ENCODE peak calls at places on chromosomes 4 and X, in seven cellular contexts. C is CD4-positive, alpha-beta memory T cell; T is CD8-positive, alpha-beta memory T cell; D is ovary; M is OCI-LY7; F is CD4-positive, CD25-positive, alpha-beta regulatory T cell; Q is upper lobe of right lung. X is an unnamed sample.

GRCh38 chrX:8204169-8204935 is 33.3 kb upstream of the VCX2 start:
- DNase-seq in Q (no peak), T (no peak), M (no peak), C (no peak), D (no peak), F (no peak), X (no peak)

GRCh38 chr4:72365016-72365415 is 204.0 kb downstream of the ADAMTS3 start:
- DNase-seq in C (no peak), T (no peak), Q (no peak), M (no peak), F (no peak), D (no peak), X (no peak)

GRCh38 chrX:27987862-27988646 is 6.8 kb upstream of the DCAF8L1 start:
- DNase-seq in M (no peak), Q (no peak), F (no peak), T (no peak), D (no peak), C (no peak), X (no peak)

GRCh38 chr4:67725132-67725531 is 24.2 kb upstream of the UBA6 start:
- DNase-seq in D (no peak), Q (no peak), M (no peak), C (no peak), F (no peak), T (no peak), X (no peak)

GRCh38 chr4:25769251-25769650 is 93.5 kb downstream of the SEL1L3 start:
- DNase-seq in Q (no peak), D (no peak), M (no peak), C (no peak), F (no peak), T (no peak), X (no peak)

GRCh38 chrX:150692296-150692695 is 900 bp upstream of the MTMR1 start:
- DNase-seq in D (no peak), M (peak; percentile 35), F (no peak), T (no peak), Q (no peak), C (no peak), X (no peak)

GRCh38 chr4:152586668-152587067 is 50.8 kb upstream of the FBXW7 start:
- DNase-seq in M (no peak), T (no peak), F (no peak), D (no peak), C (no peak), Q (no peak), X (no peak)

GRCh38 chr4:83850435-83850834 is 314.5 kb downstream of the GPAT3 start:
- DNase-seq in F (no peak), D (no peak), T (no peak), C (no peak), Q (no peak), M (no peak), X (no peak)

GRCh38 chr4:154491341-154491679 is 289 bp downstream of the DCHS2 start:
- DNase-seq in T (no peak), D (no peak), Q (no peak), C (no peak), M (no peak), F (no peak), X (no peak)

GRCh38 chrX:111445485-111445884 is 33.5 kb upstream of the DCX start:
- DNase-seq in F (no peak), D (no peak), T (no peak), Q (no peak), C (peak; percentile 27), M (peak; percentile 40), X (no peak)

GRCh38 chr4:10456270-10457254 is 664 bp downstream of the ZNF518B start:
- DNase-seq in D (peak; percentile 34), T (peak; percentile 43), F (peak; percentile 40), M (peak; percentile 70), C (peak; percentile 57), Q (peak; percentile 77), X (peak; percentile 31)

GRCh38 chr4:15805583-15806517 is 27.7 kb downstream of the CD38 start:
- DNase-seq in D (no peak), C (peak; percentile 47), T (no peak), F (no peak), Q (no peak), M (peak; percentile 81), X (no peak)

GRCh38 chr4:143768007-143768591 is 67.6 kb upstream of the FREM3 start:
- DNase-seq in D (no peak), T (no peak), C (no peak), Q (no peak), F (no peak), M (no peak), X (no peak)

GRCh38 chr4:52142816-52143215 is 91.7 kb downstream of the SPATA18 start:
- DNase-seq in D (no peak), T (no peak), Q (no peak), C (no peak), M (no peak), F (no peak), X (no peak)

GRCh38 chrX:94743478-94743877 is 1069.5 kb downstream of the FAM133A start:
- DNase-seq in M (no peak), C (peak; percentile 46), T (no peak), F (no peak), D (no peak), Q (no peak), X (no peak)

GRCh38 chrX:21940356-21940829 is at the start of gene SMS:
- DNase-seq in F (peak; percentile 48), M (peak; percentile 61), C (peak; percentile 21), D (peak; percentile 78), T (peak; percentile 39), Q (peak; percentile 89), X (peak; percentile 43)

GRCh38 chr4:138182838-138183426 is 59.2 kb downstream of the SLC7A11 start:
- DNase-seq in D (no peak), M (peak; percentile 60), C (no peak), Q (no peak), F (no peak), T (no peak), X (no peak)

GRCh38 chrX:10157545-10157944 is 770 bp downstream of the CLCN4 start:
- DNase-seq in M (no peak), D (no peak), Q (no peak), T (no peak), C (no peak), F (no peak), X (no peak)

GRCh38 chr4:4984186-4984585 is 35.1 kb downstream of the CYTL1 start:
- DNase-seq in M (no peak), C (no peak), D (no peak), T (no peak), F (no peak), Q (no peak), X (no peak)

GRCh38 chr4:153211986-153212720 is 7.9 kb downstream of the TRIM2 start:
- DNase-seq in C (no peak), T (no peak), D (no peak), M (no peak), Q (no peak), F (no peak), X (no peak)

GRCh38 chr4:93828830-93829530 is 427 bp downstream of the ATOH1 start:
- DNase-seq in T (no peak), C (no peak), D (no peak), M (no peak), F (no peak), Q (no peak), X (no peak)

GRCh38 chr4:67520141-67520540 is 25.2 kb downstream of the CENPC start:
- DNase-seq in M (no peak), D (no peak), T (no peak), C (no peak), Q (no peak), F (no peak), X (no peak)

GRCh38 chrX:155745792-155746191 is 133.0 kb upstream of the TMLHE start:
- DNase-seq in M (no peak), F (no peak), C (no peak), D (peak; percentile 28), T (no peak), Q (no peak), X (no peak)

GRCh38 chrX:17644001-17644400 is 93.3 kb upstream of the SCML1 start:
- DNase-seq in F (no peak), Q (no peak), C (no peak), D (no peak), M (no peak), T (no peak), X (no peak)

DNA sequence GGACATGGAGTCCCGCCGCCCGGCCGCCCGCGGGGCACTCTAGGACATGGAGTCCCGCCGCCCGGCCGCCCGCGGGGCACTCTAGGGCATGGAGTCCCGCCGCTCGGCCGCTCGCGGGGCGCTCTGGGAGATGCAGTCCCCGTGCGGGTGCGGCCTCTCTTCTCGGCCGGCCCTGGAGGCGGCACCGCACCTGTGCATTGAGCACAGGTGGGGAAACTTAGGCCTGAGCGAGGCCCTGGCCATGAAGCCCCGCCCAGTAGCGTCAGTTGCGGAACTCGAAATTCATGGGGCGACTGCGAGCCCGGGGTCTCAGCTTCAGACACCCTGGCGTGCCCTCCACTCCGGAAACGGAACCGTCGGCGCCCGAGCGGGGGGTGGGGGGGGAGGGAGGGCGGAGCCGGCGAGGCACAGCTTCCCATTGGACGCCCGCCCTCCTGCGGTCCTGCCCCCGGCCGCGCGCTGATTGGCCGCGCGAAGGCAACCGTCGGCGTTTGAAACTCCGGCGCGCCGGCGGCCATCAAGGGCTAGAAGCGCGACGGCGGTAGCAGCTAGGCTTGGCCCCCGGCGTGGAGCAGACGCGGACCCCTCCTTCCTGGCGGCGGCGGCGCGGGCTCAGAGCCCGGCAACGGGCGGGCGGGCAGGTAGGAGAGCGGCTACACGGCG is at the start of the genes TACC3 and TMEM129:
- DNase-seq in C (peak; percentile 96), Q (peak; percentile 97), F (peak; percentile 95), M (peak; percentile 98), T (peak; percentile 91), D (peak; percentile 93), X (peak; percentile 95)
- H3K4me1 ChIP-seq in C (peaks cover 62% of the 10 kb centered on the region), Q (peaks cover 21% of the 10 kb centered on the region), F (peaks cover 57% of the 10 kb centered on the region), M (peaks cover 75% of the 10 kb centered on the region), T (peaks cover 54% of the 10 kb centered on the region), D (peaks cover 8% of the 10 kb centered on the region), X (peaks cover 43% of the 10 kb centered on the region)

GRCh38 chrX:123513585-123514278 is 219.1 kb downstream of the THOC2 start:
- DNase-seq in M (no peak), F (no peak), D (no peak), C (no peak), Q (no peak), T (no peak), X (no peak)
- H3K4me3 ChIP-seq in M (no peak overlapping the region), F (peak overlapping the region; percentile 40), D (no peak overlapping the region), C (no peak overlapping the region), Q (peak overlapping the region; percentile 14), T (no peak overlapping the region), X (no peak overlapping the region)

DNA sequence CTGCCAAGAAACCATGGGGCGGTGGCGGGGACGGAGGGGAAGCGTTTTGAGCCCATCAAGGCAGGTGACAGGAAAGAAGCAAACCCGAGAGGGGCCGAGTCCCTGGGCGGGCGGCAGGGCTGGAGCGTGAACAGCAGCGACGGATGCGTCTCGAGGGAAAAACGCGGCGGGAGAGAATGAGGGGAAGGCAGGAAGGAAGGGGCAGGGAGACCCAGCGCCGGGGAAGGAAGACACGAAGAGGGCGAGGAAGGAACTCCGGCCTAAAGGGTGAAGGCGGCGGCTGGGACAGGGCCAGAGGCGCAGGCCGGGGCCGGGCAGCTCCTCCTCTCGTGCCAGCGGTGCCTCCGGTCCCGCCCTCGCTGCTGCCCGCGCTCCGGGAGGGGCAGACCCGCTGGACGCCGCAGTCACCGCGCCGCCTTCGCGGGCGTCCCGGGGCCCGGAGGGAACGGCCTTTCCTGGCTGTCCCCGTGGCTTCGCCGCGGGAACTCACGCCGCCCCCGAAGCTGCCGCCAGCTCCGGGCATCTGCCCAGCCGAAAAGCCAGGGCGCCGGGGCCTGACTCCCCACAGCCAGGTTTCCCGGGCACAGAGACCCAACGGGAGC is 751 bp upstream of the RGS12 start:
- DNase-seq in C (peak; percentile 20), Q (peak; percentile 90), M (peak; percentile 4), T (peak; percentile 14), F (peak; percentile 17), D (peak; percentile 57), X (peak; percentile 23)
- H3K27ac ChIP-seq in C (peak overlapping the region; percentile 52), Q (peak overlapping the region; percentile 91), M (no peak overlapping the region), T (no peak overlapping the region), F (peak overlapping the region; percentile 51), D (peak overlapping the region; percentile 95), X (no peak overlapping the region)

GRCh38 chr4:99437686-99438577 is 2.8 kb upstream of the ADH7 start:
- DNase-seq in F (no peak), C (no peak), Q (no peak), T (no peak), D (no peak), M (no peak), X (no peak)
- H3K4me1 ChIP-seq in F (no peaks in the 10 kb centered on the region), C (no peaks in the 10 kb centered on the region), Q (no peaks in the 10 kb centered on the region), T (no peaks in the 10 kb centered on the region), D (peaks cover 5% of the 10 kb centered on the region), M (no peaks in the 10 kb centered on the region), X (no peaks in the 10 kb centered on the region)